ENCODE peak calls at places on chromosomes 13 and 19, in four cellular contexts. C is IMR-90, M is H1, X is K562. V is an unnamed sample.

GRCh38 chr13:97395437-97396136 is 38.4 kb upstream of the RAP2A start:
- DNase-seq in C (peak), X (no peak), M (no peak), V (peak)

GRCh38 chr13:33494596-33495214 is 209.2 kb upstream of the STARD13 start:
- DNase-seq in X (peak), M (no peak), C (peak), V (no peak)

GRCh38 chr19:29690842-29691241 is 24.2 kb downstream of the C19orf12 start:
- DNase-seq in X (peak), M (peak), C (peak), V (peak)

GRCh38 chr19:49857061-49857833 is 6.3 kb downstream of the PTOV1 start:
- DNase-seq in X (no peak), M (no peak), C (no peak), V (no peak)

GRCh38 chr19:39557791-39558622 is 18.0 kb upstream of the EID2 start:
- DNase-seq in M (no peak), X (no peak), C (peak), V (no peak)

GRCh38 chr19:14554382-14554812 is 17.5 kb downstream of the NDUFB7 start:
- DNase-seq in X (peak), C (no peak), M (peak), V (no peak)

GRCh38 chr19:41554902-41555301 is 21.1 kb upstream of the CEACAM21 start:
- DNase-seq in M (no peak), C (no peak), X (no peak), V (no peak)

GRCh38 chr13:60584976-60585375 is 188.0 kb downstream of the TDRD3 start:
- DNase-seq in X (no peak), C (no peak), M (peak), V (no peak)

GRCh38 chr19:53554804-53555203 is 16.9 kb downstream of the ZNF331 start:
- DNase-seq in M (no peak), X (no peak), C (no peak), V (no peak)

GRCh38 chr13:26679411-26679810 is 81.2 kb downstream of the GPR12 start:
- DNase-seq in X (no peak), C (peak), M (no peak), V (no peak)

GRCh38 chr13:94620286-94620896 is 18.7 kb downstream of the GPR180 start:
- DNase-seq in C (peak), X (peak), M (no peak), V (peak)

GRCh38 chr19:42140125-42140754 is 8.0 kb upstream of the POU2F2 start:
- DNase-seq in X (peak), M (peak), C (peak), V (peak)

GRCh38 chr19:44618640-44619357 is 5.4 kb downstream of the IGSF23 start:
- DNase-seq in X (no peak), C (no peak), M (no peak), V (no peak)

GRCh38 chr13:51324714-51325440 is 14.6 kb upstream of the SERPINE3 start:
- DNase-seq in C (no peak), M (no peak), X (no peak), V (no peak)

GRCh38 chr19:588093-588742 is 1.5 kb upstream of the HCN2 start:
- DNase-seq in X (peak), M (peak), C (peak), V (peak)

GRCh38 chr19:888615-889385 is 4.2 kb downstream of the MED16 start:
- DNase-seq in C (no peak), X (peak), M (no peak), V (no peak)

GRCh38 chr19:11418518-11419506 is at the start of gene RGL3:
- DNase-seq in C (no peak), X (peak), M (peak), V (no peak)

GRCh38 chr13:33372251-33372919 is 86.8 kb upstream of the STARD13 start:
- DNase-seq in M (no peak), X (no peak), C (peak), V (no peak)

GRCh38 chr19:50368649-50369570 is 3.5 kb upstream of the NAPSA start:
- DNase-seq in C (peak), M (peak), X (peak), V (peak)

GRCh38 chr19:1618157-1619093 is 13.2 kb upstream of the UQCR11 start:
- DNase-seq in M (peak), X (peak), C (no peak), V (peak)

GRCh38 chr13:34347784-34348573 is 530.0 kb downstream of the RFC3 start:
- DNase-seq in C (no peak), M (no peak), X (no peak), V (no peak)

GRCh38 chr19:44113784-44114390 is 688 bp downstream of the ZNF225 start:
- DNase-seq in X (no peak), C (peak), M (no peak), V (no peak)

GRCh38 chr13:38564751-38565150 is 122.1 kb upstream of the FREM2 start:
- DNase-seq in X (no peak), C (no peak), M (no peak), V (no peak)

GRCh38 chr19:11203194-11204075 is 6.1 kb upstream of the KANK2 start:
- DNase-seq in M (peak), C (peak), X (peak), V (peak)

GRCh38 chr19:40283414-40284250 is 1.5 kb downstream of the AKT2 start:
- DNase-seq in X (peak), M (no peak), C (peak), V (no peak)

GRCh38 chr13:61413572-61413971 is 2.1 kb downstream of the PCDH20 start:
- DNase-seq in X (no peak), M (peak), C (no peak), V (no peak)

GRCh38 chr19:33373701-33374405 is at the start of gene CEBPG:
- DNase-seq in M (peak), C (peak), X (peak), V (no peak)

GRCh38 chr13:103525530-103525929 is 459.3 kb upstream of the SLC10A2 start:
- DNase-seq in M (no peak), X (no peak), C (no peak), V (no peak)

GRCh38 chr19:17544418-17544817 is 11.0 kb upstream of the COLGALT1 start:
- DNase-seq in C (no peak), M (no peak), X (no peak), V (no peak)

GRCh38 chr19:29497241-29497640 is 28.6 kb upstream of the VSTM2B start:
- DNase-seq in X (no peak), C (no peak), M (no peak), V (no peak)

GRCh38 chr19:31943305-31943704 is 402.1 kb upstream of the ZNF507 start:
- DNase-seq in M (no peak), X (no peak), C (no peak), V (no peak)

GRCh38 chr13:93169980-93170379 is 56.6 kb upstream of the GPC6 start:
- DNase-seq in C (peak), M (no peak), X (no peak), V (peak)
- TF ChIP-seq MAFK in C (no peak), M (no peak), X (no peak), V (no peak)

GRCh38 chr13:44013666-44014291 is 134.1 kb downstream of the LACC1 start:
- DNase-seq in M (no peak), X (no peak), C (peak), V (no peak)
- TF ChIP-seq MAFK in M (no peak), X (no peak), C (no peak), V (no peak)

GRCh38 chr19:16342002-16342715 is 17.5 kb downstream of the KLF2 start:
- DNase-seq in M (no peak), C (no peak), X (no peak), V (no peak)
- TF ChIP-seq MAFK in M (no peak), C (no peak), X (no peak), V (no peak)

GRCh38 chr19:56109216-56109615 is 11.9 kb downstream of the ZNF787 start:
- DNase-seq in X (no peak), C (peak), M (no peak), V (no peak)

GRCh38 chr19:56106993-56107392 is 14.1 kb downstream of the ZNF787 start:
- DNase-seq in M (no peak), C (no peak), X (no peak), V (no peak)

GRCh38 chr19:56108447-56109195 is 12.5 kb downstream of the ZNF787 start:
- DNase-seq in C (peak), X (no peak), M (no peak), V (no peak)

GRCh38 chr19:56106397-56106849 is 14.7 kb downstream of the ZNF787 start:
- DNase-seq in M (no peak), C (no peak), X (no peak), V (no peak)

GRCh38 chr19:56107626-56108351 is 13.3 kb downstream of the ZNF787 start:
- DNase-seq in X (no peak), C (no peak), M (no peak), V (no peak)
- TF ChIP-seq MAFK in X (no peak), C (no peak), M (no peak), V (no peak)

V was measured in A549.